ENCODE peak calls at places on chromosomes 1 and 21, in seven cellular contexts. Z is mesendoderm, X is H9, Q is IMR-90, R is mesenchymal stem cell, T is H1, F is neuronal stem cell. P is an unnamed sample.

GRCh38 chr1:60765204-60765603 is 317.2 kb upstream of the NFIA start:
- DNase-seq in Z (peak), X (peak), Q (no peak), R (no peak), T (peak), F (no peak), P (peak)

GRCh38 chr1:155269381-155269780 is 3.9 kb downstream of the CLK2 start:
- DNase-seq in Z (no peak), X (no peak), Q (no peak), R (no peak), T (no peak), F (no peak), P (no peak)

GRCh38 chr1:17216078-17216477 is 11.2 kb downstream of the PADI1 start:
- DNase-seq in Z (peak), X (no peak), Q (no peak), R (no peak), T (no peak), F (no peak), P (no peak)

GRCh38 chr1:145983959-145984830 is 12.2 kb downstream of the TXNIP start:
- DNase-seq in Z (no peak), X (no peak), Q (no peak), R (no peak), T (no peak), F (no peak), P (no peak)

GRCh38 chr1:46152021-46152420 is 19.6 kb upstream of the PIK3R3 start:
- DNase-seq in Z (no peak), X (no peak), Q (peak), R (peak), T (no peak), F (no peak), P (peak)

GRCh38 chr21:34996304-34997081 is 52.6 kb downstream of the RUNX1 start:
- DNase-seq in Z (no peak), X (no peak), Q (peak), R (peak), T (no peak), F (no peak), P (peak)

GRCh38 chr1:246577720-246578106 is 11.5 kb downstream of the CNST start:
- DNase-seq in Z (no peak), X (no peak), Q (peak), R (no peak), T (no peak), F (no peak), P (no peak)

GRCh38 chr1:174135200-174135599 is 24.1 kb upstream of the RABGAP1L start:
- DNase-seq in Z (no peak), X (no peak), Q (peak), R (no peak), T (no peak), F (no peak), P (peak)

GRCh38 chr1:6918286-6918907 is 133.1 kb downstream of the CAMTA1 start:
- DNase-seq in Z (no peak), X (no peak), Q (no peak), R (no peak), T (no peak), F (no peak), P (no peak)

GRCh38 chr21:29215709-29216108 is 83.0 kb upstream of the BACH1 start:
- DNase-seq in Z (no peak), X (no peak), Q (peak), R (peak), T (no peak), F (no peak), P (no peak)

GRCh38 chr1:86378813-86379212 is 17.3 kb downstream of the ODF2L start:
- DNase-seq in Z (no peak), X (no peak), Q (no peak), R (no peak), T (no peak), F (no peak), P (no peak)

GRCh38 chr1:33348676-33349080 is 27.8 kb upstream of the A3GALT2 start:
- DNase-seq in Z (no peak), X (no peak), Q (no peak), R (no peak), T (no peak), F (no peak), P (no peak)

GRCh38 chr1:150162862-150163706 is 13.4 kb downstream of the PLEKHO1 start:
- DNase-seq in Z (peak), X (peak), Q (peak), R (peak), T (peak), F (peak), P (peak)

GRCh38 chr1:170583186-170583585 is 51.2 kb downstream of the GORAB start:
- DNase-seq in Z (no peak), X (no peak), Q (no peak), R (no peak), T (no peak), F (no peak), P (no peak)

GRCh38 chr1:201759194-201759814 is 69.7 kb upstream of the IPO9 start:
- DNase-seq in Z (no peak), X (no peak), Q (peak), R (peak), T (no peak), F (no peak), P (no peak)

GRCh38 chr1:235639586-235640205 is 9.9 kb downstream of the GNG4 start:
- DNase-seq in Z (no peak), X (no peak), Q (no peak), R (no peak), T (no peak), F (no peak), P (peak)

GRCh38 chr1:94044290-94044790 is 76.6 kb downstream of the ABCA4 start:
- DNase-seq in Z (peak), X (no peak), Q (no peak), R (no peak), T (no peak), F (no peak), P (no peak)

GRCh38 chr1:2046225-2046917 is 3.8 kb upstream of the PRKCZ start:
- DNase-seq in Z (peak), X (peak), Q (no peak), R (peak), T (peak), F (no peak), P (peak)

GRCh38 chr1:98824724-98825123 is 163.2 kb downstream of the SNX7 start:
- DNase-seq in Z (no peak), X (no peak), Q (no peak), R (no peak), T (no peak), F (no peak), P (no peak)

GRCh38 chr1:7471836-7472235 is 299.3 kb upstream of the VAMP3 start:
- DNase-seq in Z (peak), X (no peak), Q (peak), R (peak), T (no peak), F (no peak), P (peak)

GRCh38 chr1:164771568-164772350 is 212.8 kb downstream of the PBX1 start:
- DNase-seq in Z (peak), X (no peak), Q (peak), R (peak), T (no peak), F (no peak), P (peak)

GRCh38 chr1:247441621-247442020 is 16.3 kb downstream of the OR2B11 start:
- DNase-seq in Z (no peak), X (no peak), Q (no peak), R (no peak), T (no peak), F (no peak), P (no peak)

GRCh38 chr1:56922507-56922906 is 43.3 kb downstream of the C8B start:
- DNase-seq in Z (no peak), X (no peak), Q (no peak), R (no peak), T (no peak), F (no peak), P (no peak)

GRCh38 chr1:56925193-56925592 is 40.6 kb downstream of the C8B start:
- DNase-seq in Z (no peak), X (no peak), Q (peak), R (no peak), T (no peak), F (no peak), P (no peak)

GRCh38 chr1:56922070-56922469 is 43.7 kb downstream of the C8B start:
- DNase-seq in Z (no peak), X (no peak), Q (no peak), R (no peak), T (no peak), F (no peak), P (no peak)

GRCh38 chr1:56923207-56923606 is 42.6 kb downstream of the C8B start:
- DNase-seq in Z (no peak), X (no peak), Q (no peak), R (no peak), T (no peak), F (no peak), P (no peak)

DNA sequence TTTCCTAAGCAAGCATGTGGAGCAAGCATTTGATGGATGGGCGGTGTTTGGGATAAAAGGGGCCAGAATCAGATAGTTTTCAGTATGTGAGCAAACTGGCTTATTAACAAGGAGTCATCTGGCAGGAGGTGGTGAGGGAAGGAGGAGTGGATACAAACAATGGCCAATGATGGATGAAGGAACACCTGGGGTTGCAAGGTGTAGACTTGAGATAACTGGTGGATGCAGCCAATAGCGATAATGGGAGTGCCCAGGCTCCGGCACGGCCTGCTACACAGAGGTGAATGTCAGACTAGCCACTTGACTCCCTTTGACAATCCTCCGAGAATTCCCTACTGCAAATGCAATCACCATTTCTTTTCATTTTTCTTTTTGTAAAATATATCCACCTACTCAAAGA is 41.7 kb downstream of the C8B start:
- DNase-seq in Z (peak), X (no peak), Q (no peak), R (no peak), T (no peak), F (no peak), P (no peak)
- H3K4me2 ChIP-seq in Z (no peak), X (no peak), Q (no peak), R (no peak), T (no peak), F (no peak), P (no peak)

GRCh38 chr1:4298333-4298732 is 356.1 kb upstream of the AJAP1 start:
- DNase-seq in Z (no peak), X (no peak), Q (no peak), R (no peak), T (no peak), F (no peak), P (no peak)
- H3K23ac ChIP-seq in Z (no peak), X (no peak), Q (no peak), R (no peak), T (no peak), F (no peak), P (no peak)

GRCh38 chr1:220227393-220227792 is 44.9 kb downstream of the RAB3GAP2 start:
- DNase-seq in Z (no peak), X (no peak), Q (no peak), R (no peak), T (no peak), F (no peak), P (no peak)
- H4K8ac ChIP-seq in Z (no peak), X (no peak), Q (no peak), R (no peak), T (no peak), F (no peak), P (no peak)

GRCh38 chr1:230233786-230234185 is 166.7 kb downstream of the GALNT2 start:
- DNase-seq in Z (no peak), X (no peak), Q (no peak), R (no peak), T (no peak), F (no peak), P (no peak)

GRCh38 chr1:230230948-230231738 is 164.1 kb downstream of the GALNT2 start:
- DNase-seq in Z (peak), X (no peak), Q (no peak), R (no peak), T (no peak), F (no peak), P (no peak)

GRCh38 chr1:230230273-230230672 is 163.2 kb downstream of the GALNT2 start:
- DNase-seq in Z (no peak), X (no peak), Q (no peak), R (no peak), T (no peak), F (no peak), P (no peak)

GRCh38 chr1:230231739-230232075 is 164.7 kb downstream of the GALNT2 start:
- DNase-seq in Z (peak), X (no peak), Q (peak), R (peak), T (no peak), F (no peak), P (peak)

GRCh38 chr1:230232352-230232751 is 165.3 kb downstream of the GALNT2 start:
- DNase-seq in Z (peak), X (no peak), Q (peak), R (peak), T (peak), F (no peak), P (no peak)
- H3K4me2 ChIP-seq in Z (no peak), X (peak), Q (no peak), R (peak), T (peak), F (no peak), P (no peak)

GRCh38 chr1:71577451-71578131 is 496.8 kb upstream of the ZRANB2 start:
- DNase-seq in Z (no peak), X (no peak), Q (no peak), R (no peak), T (no peak), F (no peak), P (no peak)
- H3K23ac ChIP-seq in Z (no peak), X (no peak), Q (no peak), R (no peak), T (no peak), F (no peak), P (no peak)

GRCh38 chr1:203177471-203178039 is 1.9 kb upstream of the MYBPH start:
- DNase-seq in Z (peak), X (no peak), Q (peak), R (peak), T (no peak), F (no peak), P (no peak)
- H4K8ac ChIP-seq in Z (no peak), X (no peak), Q (peak), R (peak), T (peak), F (no peak), P (no peak)

GRCh38 chr21:42248241-42248640 is 29.3 kb downstream of the ABCG1 start:
- DNase-seq in Z (no peak), X (no peak), Q (no peak), R (no peak), T (no peak), F (no peak), P (no peak)

GRCh38 chr21:42247716-42248115 is 28.8 kb downstream of the ABCG1 start:
- DNase-seq in Z (no peak), X (no peak), Q (no peak), R (no peak), T (no peak), F (no peak), P (no peak)

GRCh38 chr21:42250422-42251403 is 31.8 kb downstream of the ABCG1 start:
- DNase-seq in Z (no peak), X (no peak), Q (no peak), R (no peak), T (no peak), F (no peak), P (no peak)

GRCh38 chr21:42251654-42252053 is 32.7 kb downstream of the ABCG1 start:
- DNase-seq in Z (no peak), X (no peak), Q (no peak), R (no peak), T (no peak), F (no peak), P (no peak)

DNA sequence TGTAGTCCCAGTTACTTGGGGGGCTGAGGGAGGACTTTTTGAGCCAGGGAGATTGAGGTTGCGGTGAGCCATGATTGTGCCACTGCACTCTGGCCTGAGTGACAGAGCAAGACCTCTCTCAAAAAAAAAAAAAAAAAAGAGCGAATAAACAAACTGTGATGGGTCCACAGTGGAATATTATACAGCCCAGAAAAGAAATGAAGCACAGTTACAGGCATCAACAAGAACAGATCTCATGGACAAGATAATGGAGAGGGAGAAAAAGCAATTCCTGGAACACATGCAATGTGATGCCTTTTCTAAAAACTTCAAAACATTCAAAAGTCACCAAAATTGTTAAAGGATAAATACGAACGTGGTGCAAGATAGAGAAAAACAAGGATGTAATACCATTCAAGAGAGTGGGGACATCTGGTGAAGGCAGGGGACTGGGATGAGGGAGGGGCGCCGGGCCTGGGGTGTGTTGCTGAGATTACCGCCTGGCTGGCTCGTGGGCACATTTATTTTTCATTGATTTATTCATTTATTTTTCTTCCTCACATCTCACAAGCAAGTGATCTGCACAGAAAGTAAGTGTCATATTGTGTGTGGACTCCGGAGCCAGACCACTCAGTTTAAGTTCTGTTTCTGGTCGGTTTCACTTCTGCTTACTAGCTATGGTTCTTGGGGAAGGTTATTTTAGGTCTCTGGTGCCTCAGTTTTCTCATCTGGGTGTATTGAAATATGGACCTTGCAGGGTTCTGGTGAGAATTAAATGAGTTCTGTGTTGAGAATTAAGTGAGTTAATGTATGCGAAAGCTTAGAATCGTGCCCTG is 30.1 kb downstream of the ABCG1 start:
- DNase-seq in Z (no peak), X (no peak), Q (no peak), R (no peak), T (no peak), F (no peak), P (no peak)
- H3K4me2 ChIP-seq in Z (no peak), X (no peak), Q (no peak), R (no peak), T (no peak), F (no peak), P (no peak)

DNA sequence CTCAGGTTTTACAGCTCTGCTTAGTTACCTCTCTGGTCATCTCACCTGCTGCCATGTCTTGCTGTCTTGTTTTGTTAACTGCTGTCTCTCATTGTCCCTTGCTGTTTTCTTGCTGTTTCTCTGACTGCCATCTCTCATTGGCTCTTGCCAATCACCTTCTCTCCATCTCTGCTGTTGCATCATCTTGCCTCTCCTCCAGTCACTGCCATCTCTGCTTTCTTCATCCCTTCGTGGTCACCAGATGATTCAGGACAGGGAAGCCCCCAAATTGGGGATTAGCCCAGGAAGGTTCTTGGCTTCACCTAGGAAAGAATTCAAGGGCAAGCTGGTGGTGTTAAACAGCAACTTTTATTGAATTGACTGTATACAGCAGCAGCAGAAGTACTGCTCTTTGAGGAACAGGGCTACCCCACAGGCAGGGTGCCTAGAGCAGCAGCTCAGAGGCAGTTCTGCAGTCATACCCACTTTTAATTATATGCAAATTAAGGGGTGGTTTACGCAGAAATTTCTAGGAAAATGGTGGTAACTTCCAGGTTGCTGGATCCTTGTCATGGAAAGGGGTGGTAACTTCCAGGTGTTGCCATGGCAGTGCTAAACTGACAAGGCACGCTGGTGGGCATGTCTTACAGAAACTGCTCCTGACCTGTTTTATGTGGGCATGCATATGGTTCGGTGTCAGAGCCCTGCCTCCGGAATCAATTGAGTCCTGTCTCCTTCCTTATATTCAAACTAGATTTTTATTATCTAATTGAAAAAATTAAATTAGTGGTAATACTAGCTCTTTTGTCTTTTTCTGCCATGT is 33.4 kb downstream of the SUCO start:
- DNase-seq in Z (peak), X (no peak), Q (no peak), R (no peak), T (no peak), F (no peak), P (no peak)
- H3K23ac ChIP-seq in Z (no peak), X (no peak), Q (peak), R (no peak), T (no peak), F (no peak), P (no peak)

GRCh38 chr1:182784556-182785171 is 4.9 kb upstream of the NPL start:
- DNase-seq in Z (peak), X (no peak), Q (peak), R (peak), T (no peak), F (peak), P (peak)

GRCh38 chr1:182783068-182783467 is 6.5 kb upstream of the NPL start:
- DNase-seq in Z (peak), X (peak), Q (no peak), R (no peak), T (no peak), F (no peak), P (no peak)

GRCh38 chr1:182789138-182790076 is at the start of gene NPL:
- DNase-seq in Z (peak), X (peak), Q (peak), R (peak), T (no peak), F (peak), P (peak)

GRCh38 chr1:182786223-182787001 is 3.2 kb upstream of the NPL start:
- DNase-seq in Z (peak), X (peak), Q (peak), R (peak), T (peak), F (peak), P (peak)

GRCh38 chr1:182787002-182787324 is 2.6 kb upstream of the NPL start:
- DNase-seq in Z (no peak), X (no peak), Q (no peak), R (no peak), T (no peak), F (no peak), P (no peak)
- H4K8ac ChIP-seq in Z (no peak), X (no peak), Q (no peak), R (no peak), T (no peak), F (no peak), P (no peak)

DNA sequence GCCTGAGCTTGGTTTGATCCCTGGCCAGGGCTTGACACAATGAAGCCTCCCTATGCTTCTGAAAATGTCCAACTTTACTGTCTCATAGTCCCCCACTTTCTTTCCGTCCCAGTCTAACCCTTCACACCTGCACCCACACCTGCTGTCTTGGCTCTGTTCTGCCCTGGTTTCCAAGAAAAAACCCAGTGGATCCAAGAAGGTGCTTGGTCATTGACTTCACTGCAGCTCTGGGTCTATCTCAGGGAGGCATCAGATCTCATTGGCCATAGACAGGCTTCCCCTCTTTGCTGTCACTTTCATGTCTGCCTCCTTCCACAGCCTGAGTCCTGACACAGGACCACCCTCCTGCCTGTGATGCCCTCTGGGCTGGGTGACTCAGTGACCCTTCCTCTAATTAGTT is 37.8 kb upstream of the ETV3 start:
- DNase-seq in Z (no peak), X (no peak), Q (no peak), R (no peak), T (no peak), F (no peak), P (no peak)
- H3K4me2 ChIP-seq in Z (no peak), X (no peak), Q (no peak), R (no peak), T (no peak), F (no peak), P (no peak)

P was measured in trophoblast cell.